ENCODE peak calls at places on chromosome 15, in four cellular contexts. J, U, D and R are unnamed samples.

GRCh38 chr15:42064271-42064670 is 30.1 kb downstream of the PLA2G4D start:
- DNase-seq in J (no peak), U (no peak), D (no peak), R (no peak)

GRCh38 chr15:51735611-51736010 is 1.8 kb downstream of the LYSMD2 start:
- DNase-seq in J (no peak), U (no peak), D (no peak), R (no peak)

GRCh38 chr15:63350178-63350621 is 31.4 kb downstream of the CA12 start:
- DNase-seq in J (peak), U (no peak), D (no peak), R (no peak)

GRCh38 chr15:57947282-57947681 is 118.2 kb downstream of the ALDH1A2 start:
- DNase-seq in J (no peak), U (no peak), D (no peak), R (no peak)

GRCh38 chr15:52528465-52529288 is at the start of gene MYO5A:
- DNase-seq in J (peak), U (peak), D (peak), R (peak)

GRCh38 chr15:89498574-89498906 is 2.2 kb upstream of the RHCG start:
- DNase-seq in J (no peak), U (no peak), D (no peak), R (no peak)

GRCh38 chr15:78208887-78209645 is 25.3 kb downstream of the ACSBG1 start:
- DNase-seq in J (no peak), U (peak), D (no peak), R (peak)

GRCh38 chr15:89362203-89363101 is 27.8 kb upstream of the POLG start:
- DNase-seq in J (no peak), U (no peak), D (no peak), R (no peak)

GRCh38 chr15:44716983-44717602 is 5.8 kb downstream of the B2M start:
- DNase-seq in J (no peak), U (no peak), D (no peak), R (no peak)

GRCh38 chr15:81888748-81889479 is 156.9 kb downstream of the MEX3B start:
- DNase-seq in J (no peak), U (no peak), D (peak), R (no peak)

GRCh38 chr15:74206801-74207281 is 4.3 kb upstream of the STRA6 start:
- DNase-seq in J (no peak), U (no peak), D (no peak), R (no peak)

GRCh38 chr15:60865507-60865906 is 363.6 kb downstream of the RORA start:
- DNase-seq in J (no peak), U (no peak), D (no peak), R (no peak)

GRCh38 chr15:57462391-57462790 is 86.1 kb downstream of the CGNL1 start:
- DNase-seq in J (no peak), U (no peak), D (peak), R (no peak)

GRCh38 chr15:69590932-69591524 is 138.4 kb downstream of the RPLP1 start:
- DNase-seq in J (no peak), U (no peak), D (no peak), R (no peak)

GRCh38 chr15:59062985-59063384 is 42.0 kb upstream of the CCNB2 start:
- DNase-seq in J (no peak), U (no peak), D (no peak), R (no peak)

GRCh38 chr15:58704155-58704825 is 45.2 kb downstream of the ADAM10 start:
- DNase-seq in J (no peak), U (no peak), D (no peak), R (no peak)

GRCh38 chr15:77508541-77509505 is 88.1 kb downstream of the HMG20A start:
- DNase-seq in J (peak), U (no peak), D (no peak), R (no peak)

GRCh38 chr15:84826369-84826823 is 9.2 kb downstream of the ALPK3 start:
- DNase-seq in J (peak), U (peak), D (peak), R (peak)

GRCh38 chr15:67358812-67359211 is 104.2 kb downstream of the IQCH start:
- DNase-seq in J (no peak), U (no peak), D (no peak), R (no peak)

GRCh38 chr15:99842071-99842470 is 108.8 kb upstream of the LYSMD4 start:
- DNase-seq in J (no peak), U (no peak), D (no peak), R (no peak)

GRCh38 chr15:39594764-39595620 is 14.1 kb downstream of the THBS1 start:
- DNase-seq in J (no peak), U (no peak), D (peak), R (no peak)

GRCh38 chr15:67433495-67434099 is 87.3 kb upstream of the C15orf61 start:
- DNase-seq in J (peak), U (peak), D (peak), R (peak)

GRCh38 chr15:64009241-64009640 is 37.0 kb downstream of the DAPK2 start:
- DNase-seq in J (peak), U (no peak), D (no peak), R (peak)

GRCh38 chr15:60070838-60071493 is 66.9 kb downstream of the FOXB1 start:
- DNase-seq in J (no peak), U (no peak), D (peak), R (no peak)

GRCh38 chr15:69562097-69562496 is 109.5 kb downstream of the RPLP1 start:
- DNase-seq in J (no peak), U (no peak), D (no peak), R (no peak)

GRCh38 chr15:36428102-36428845 is 151.2 kb upstream of the CDIN1 start:
- DNase-seq in J (no peak), U (no peak), D (peak), R (no peak)

GRCh38 chr15:94175420-94175819 is 55.9 kb upstream of the MCTP2 start:
- DNase-seq in J (no peak), U (no peak), D (no peak), R (no peak)

GRCh38 chr15:79881668-79882067 is 15.1 kb downstream of the MTHFS start:
- DNase-seq in J (no peak), U (no peak), D (no peak), R (no peak)